ENCODE peak calls at places on chromosomes 6 and 20, in four cellular contexts. Z is hepatocyte; L is LHCN-M2; B is activated CD4-positive, alpha-beta T cell treated with anti-CD3 and anti-CD28 coated beads, Interleukin-2, amount 10 ng/mL, durations not matched to agents 7 days and 5 days. K is an unnamed sample.

GRCh38 chr6:12254228-12254627 is 35.9 kb upstream of the EDN1 start:
- DNase-seq in B (no peak), L (no peak), Z (no peak), K (no peak)

GRCh38 chr20:62239278-62239879 is 1.1 kb downstream of the OSBPL2 start:
- DNase-seq in B (no peak), L (no peak), Z (no peak), K (no peak)

GRCh38 chr6:90484903-90485302 is 102.0 kb downstream of the MAP3K7 start:
- DNase-seq in B (no peak), L (no peak), Z (no peak), K (no peak)

GRCh38 chr6:158508450-158508849 is 51.4 kb upstream of the TMEM181 start:
- DNase-seq in Z (no peak), L (no peak), B (no peak), K (no peak)

GRCh38 chr6:30206152-30206551 is 7.1 kb downstream of the TRIM26 start:
- DNase-seq in Z (no peak), L (peak; percentile 59), B (no peak), K (peak; percentile 15)

GRCh38 chr6:87772597-87773530 is 70.8 kb upstream of the AKIRIN2 start:
- DNase-seq in L (no peak), B (no peak), Z (peak; percentile 39), K (no peak)

GRCh38 chr6:2192971-2193370 is 52.4 kb downstream of the GMDS start:
- DNase-seq in L (no peak), B (no peak), Z (no peak), K (no peak)

GRCh38 chr6:32962427-32962826 is 6.0 kb upstream of the BRD2 start:
- DNase-seq in B (no peak), Z (no peak), L (no peak), K (no peak)

GRCh38 chr6:91879346-91879995 is 1292.6 kb upstream of the MAP3K7 start:
- DNase-seq in B (no peak), Z (no peak), L (no peak), K (no peak)

GRCh38 chr6:84260926-84261325 is 33.5 kb upstream of the CEP162 start:
- DNase-seq in Z (no peak), L (peak; percentile 32), B (no peak), K (peak; percentile 25)

GRCh38 chr6:166936079-166936787 is 20.1 kb downstream of the RNASET2 start:
- DNase-seq in B (peak; percentile 19), L (no peak), Z (no peak), K (no peak)

GRCh38 chr20:49297605-49298530 is 20.0 kb upstream of the ZNFX1 start:
- DNase-seq in Z (no peak), L (no peak), B (peak; percentile 22), K (no peak)

GRCh38 chr6:41022294-41022693 is 16.7 kb downstream of the UNC5CL start:
- DNase-seq in Z (peak; percentile 42), B (no peak), L (no peak), K (no peak)

GRCh38 chr6:9745476-9745875 is 669.4 kb downstream of the TFAP2A start:
- DNase-seq in L (peak; percentile 16), Z (no peak), B (no peak), K (peak; percentile 16)

GRCh38 chr20:23141450-23142161 is 55.5 kb upstream of the CD93 start:
- DNase-seq in Z (no peak), L (no peak), B (no peak), K (no peak)

GRCh38 chr6:43773050-43773956 is 3.3 kb downstream of the VEGFA start:
- DNase-seq in L (peak; percentile 59), Z (peak; percentile 71), B (peak; percentile 55), K (peak; percentile 35)

GRCh38 chr20:3209946-3210317 is 634 bp downstream of the ITPA start:
- DNase-seq in L (peak; percentile 31), Z (no peak), B (no peak), K (no peak)

GRCh38 chr20:62928246-62928939 is 2.1 kb upstream of the DIDO1 start:
- DNase-seq in Z (no peak), L (no peak), B (no peak), K (no peak)

GRCh38 chr6:140736227-140736626 is 1361.8 kb upstream of the CITED2 start:
- DNase-seq in L (peak; percentile 5), Z (no peak), B (no peak), K (no peak)

GRCh38 chr20:58344741-58345140 is 35.2 kb downstream of the RAB22A start:
- DNase-seq in L (peak; percentile 84), Z (no peak), B (no peak), K (peak; percentile 71)

GRCh38 chr20:58146761-58147160 is 81.7 kb downstream of the ANKRD60 start:
- DNase-seq in Z (no peak), L (no peak), B (no peak), K (no peak)

GRCh38 chr6:37262446-37263026 is 4.6 kb upstream of the TMEM217 start:
- DNase-seq in Z (no peak), L (no peak), B (no peak), K (no peak)

GRCh38 chr6:72616406-72617015 is 5.4 kb upstream of the KCNQ5 start:
- DNase-seq in Z (peak; percentile 55), L (peak; percentile 40), B (peak; percentile 17), K (peak; percentile 59)

GRCh38 chr20:57008217-57008616 is 258.2 kb downstream of the BMP7 start:
- DNase-seq in B (no peak), Z (no peak), L (no peak), K (no peak)

GRCh38 chr6:45479834-45480696 is 102.3 kb upstream of the SUPT3H start:
- DNase-seq in L (peak; percentile 55), B (no peak), Z (peak; percentile 8), K (peak; percentile 80)

GRCh38 chr6:15475261-15475660 is 187.6 kb downstream of the DTNBP1 start:
- DNase-seq in B (no peak), L (no peak), Z (no peak), K (no peak)

GRCh38 chr6:36025260-36025931 is 955 bp upstream of the SLC26A8 start:
- DNase-seq in B (no peak), L (no peak), Z (no peak), K (peak; percentile 27)

GRCh38 chr6:18477301-18477941 is 90.3 kb downstream of the RNF144B start:
- DNase-seq in B (no peak), L (no peak), Z (peak; percentile 10), K (peak; percentile 15)

GRCh38 chr20:62405108-62405980 is 1.7 kb downstream of the CABLES2 start:
- DNase-seq in Z (peak; percentile 74), B (no peak), L (peak; percentile 58), K (peak; percentile 41)

GRCh38 chr6:33316603-33317417 is 734 bp downstream of the ZBTB22 start:
- DNase-seq in Z (no peak), B (no peak), L (no peak), K (no peak)

GRCh38 chr20:56691325-56691990 is 62.4 kb downstream of the TFAP2C start:
- DNase-seq in B (no peak), Z (no peak), L (no peak), K (no peak)

GRCh38 chr20:1301031-1301529 is 27.9 kb downstream of the SDCBP2 start:
- DNase-seq in Z (no peak), L (peak; percentile 35), B (peak; percentile 74), K (peak; percentile 70)

GRCh38 chr6:56816393-56816792 is 138.5 kb upstream of the BEND6 start:
- DNase-seq in Z (peak; percentile 36), L (no peak), B (no peak), K (no peak)

GRCh38 chr6:160737934-160738333 is 35.9 kb downstream of the PLG start:
- DNase-seq in B (no peak), L (no peak), Z (no peak), K (no peak)

GRCh38 chr6:140979642-140980091 is 1153.1 kb upstream of the GJE1 start:
- DNase-seq in L (peak; percentile 80), B (no peak), Z (peak; percentile 47), K (peak; percentile 80)

K was measured in HCEC 1CT.